ENCODE peak calls at places on chromosomes 13 and 19, in nine cellular contexts. M, Q, L, A, B, E, C, P and J are unnamed samples.

GRCh38 chr19:49853852-49854849 is 3.2 kb downstream of the PTOV1 start:
- DNase-seq in M (no peak), Q (peak), L (no peak), A (no peak), B (no peak), E (no peak), C (no peak), P (no peak), J (no peak)

GRCh38 chr13:97333983-97334382 is 100.0 kb upstream of the RAP2A start:
- DNase-seq in M (no peak), Q (no peak), L (no peak), A (no peak), B (no peak), E (no peak), C (no peak), P (no peak), J (peak)

GRCh38 chr19:39599116-39599515 is 3.2 kb upstream of the LGALS13 start:
- DNase-seq in M (no peak), Q (no peak), L (no peak), A (peak), B (peak), E (peak), C (no peak), P (no peak), J (peak)

GRCh38 chr13:108070925-108071324 is 144.4 kb downstream of the LIG4 start:
- DNase-seq in M (no peak), Q (no peak), L (no peak), A (no peak), B (no peak), E (no peak), C (no peak), P (no peak), J (no peak)

GRCh38 chr19:38655148-38655824 is 7.8 kb downstream of the ACTN4 start:
- DNase-seq in M (no peak), Q (no peak), L (no peak), A (no peak), B (no peak), E (no peak), C (no peak), P (no peak), J (peak)

GRCh38 chr13:45773236-45773635 is 71.1 kb downstream of the CBY2 start:
- DNase-seq in M (no peak), Q (no peak), L (no peak), A (no peak), B (peak), E (no peak), C (no peak), P (no peak), J (peak)

GRCh38 chr13:23905766-23906165 is 8.5 kb upstream of the C1QTNF9B start:
- DNase-seq in M (no peak), Q (no peak), L (no peak), A (no peak), B (peak), E (no peak), C (no peak), P (no peak), J (no peak)

GRCh38 chr19:16772841-16773240 is 53.2 kb downstream of the NWD1 start:
- DNase-seq in M (no peak), Q (no peak), L (no peak), A (no peak), B (no peak), E (no peak), C (no peak), P (no peak), J (no peak)

GRCh38 chr13:88751994-88752393 is 1080.8 kb downstream of the SLITRK5 start:
- DNase-seq in M (no peak), Q (no peak), L (no peak), A (no peak), B (no peak), E (no peak), C (no peak), P (no peak), J (no peak)

GRCh38 chr13:44220948-44221347 is 152.7 kb upstream of the SERP2 start:
- DNase-seq in M (no peak), Q (no peak), L (no peak), A (no peak), B (no peak), E (no peak), C (no peak), P (no peak), J (no peak)

GRCh38 chr19:4367781-4368127 is 24.4 kb downstream of the MPND start:
- DNase-seq in M (no peak), Q (no peak), L (no peak), A (no peak), B (no peak), E (no peak), C (no peak), P (no peak), J (no peak)

GRCh38 chr13:109914111-109914510 is 127.7 kb upstream of the IRS2 start:
- DNase-seq in M (no peak), Q (no peak), L (no peak), A (no peak), B (no peak), E (no peak), C (no peak), P (no peak), J (no peak)

GRCh38 chr13:66009241-66009640 is 1220.9 kb downstream of the PCDH9 start:
- DNase-seq in M (no peak), Q (no peak), L (no peak), A (no peak), B (no peak), E (no peak), C (no peak), P (no peak), J (no peak)

GRCh38 chr13:78586706-78587105 is 16.6 kb downstream of the POU4F1 start:
- DNase-seq in M (no peak), Q (no peak), L (no peak), A (no peak), B (no peak), E (peak), C (no peak), P (no peak), J (no peak)

GRCh38 chr13:98309569-98310335 is 132.7 kb upstream of the RNF113B start:
- DNase-seq in M (no peak), Q (no peak), L (no peak), A (no peak), B (no peak), E (no peak), C (no peak), P (no peak), J (no peak)

GRCh38 chr13:22112956-22113750 is 442.3 kb downstream of the FGF9 start:
- DNase-seq in M (no peak), Q (no peak), L (no peak), A (no peak), B (no peak), E (no peak), C (no peak), P (no peak), J (no peak)

GRCh38 chr19:39160889-39161672 is 35.5 kb downstream of the PAK4 start:
- DNase-seq in M (no peak), Q (peak), L (no peak), A (peak), B (no peak), E (no peak), C (no peak), P (no peak), J (peak)